ENCODE peak calls at places on chromosomes 11 and 22, in four cellular contexts. L, E, Q and I are unnamed samples.

GRCh38 chr11:120400564-120401364 is 64.6 kb downstream of the ARHGEF12 start:
- DNase-seq in L (no peak), E (peak; percentile 93), Q (peak; percentile 51), I (no peak)

GRCh38 chr22:17891427-17892167 is 117.3 kb upstream of the BID start:
- DNase-seq in L (peak; percentile 51), E (peak; percentile 7), Q (no peak), I (no peak)

GRCh38 chr11:105937738-105938137 is 84.3 kb downstream of the MSANTD4 start:
- DNase-seq in L (no peak), E (no peak), Q (no peak), I (no peak)

GRCh38 chr11:111975076-111975806 is 38.1 kb downstream of the DIXDC1 start:
- DNase-seq in L (no peak), E (no peak), Q (no peak), I (no peak)

GRCh38 chr22:19291580-19292261 is at the start of gene CLTCL1:
- DNase-seq in L (peak; percentile 100), E (peak; percentile 46), Q (peak; percentile 21), I (peak; percentile 92)

GRCh38 chr11:12088531-12088930 is 21.9 kb upstream of the MICAL2 start:
- DNase-seq in L (no peak), E (no peak), Q (no peak), I (no peak)

GRCh38 chr11:112922606-112923005 is 38.6 kb upstream of the NCAM1 start:
- DNase-seq in L (no peak), E (no peak), Q (no peak), I (peak; percentile 51)

GRCh38 chr11:75896843-75897419 is 81.9 kb downstream of the UVRAG start:
- DNase-seq in L (peak; percentile 26), E (peak; percentile 35), Q (no peak), I (no peak)

GRCh38 chr11:35155677-35156076 is 16.7 kb downstream of the CD44 start:
- DNase-seq in L (no peak), E (no peak), Q (no peak), I (no peak)
- TF ChIP-seq HDAC6 in L (no peak), E (no peak), Q (no peak), I (no peak)

DNA sequence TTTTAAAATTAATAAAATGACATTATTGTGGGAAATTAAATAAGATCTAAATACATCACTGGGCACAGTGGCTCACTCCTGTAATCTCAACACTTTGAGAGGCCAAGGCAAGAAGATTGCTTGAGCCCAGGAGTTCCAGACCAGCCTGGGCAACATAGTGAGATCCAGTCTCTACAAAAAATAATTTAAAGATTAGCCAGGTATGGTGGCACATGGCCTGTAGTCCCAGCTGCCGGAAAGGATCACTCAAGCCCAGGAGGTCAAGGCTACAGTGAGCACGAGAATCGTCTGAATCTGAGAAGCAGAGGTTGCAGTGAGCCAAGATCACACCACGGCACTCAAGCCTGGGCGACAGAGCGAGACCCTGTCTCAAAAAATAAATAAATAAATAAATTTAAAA is 15.9 kb upstream of the CARD10 start:
- DNase-seq in L (no peak), E (no peak), Q (no peak), I (no peak)
- TF ChIP-seq ATF3 in L (no peak), E (no peak), Q (no peak), I (no peak)

DNA sequence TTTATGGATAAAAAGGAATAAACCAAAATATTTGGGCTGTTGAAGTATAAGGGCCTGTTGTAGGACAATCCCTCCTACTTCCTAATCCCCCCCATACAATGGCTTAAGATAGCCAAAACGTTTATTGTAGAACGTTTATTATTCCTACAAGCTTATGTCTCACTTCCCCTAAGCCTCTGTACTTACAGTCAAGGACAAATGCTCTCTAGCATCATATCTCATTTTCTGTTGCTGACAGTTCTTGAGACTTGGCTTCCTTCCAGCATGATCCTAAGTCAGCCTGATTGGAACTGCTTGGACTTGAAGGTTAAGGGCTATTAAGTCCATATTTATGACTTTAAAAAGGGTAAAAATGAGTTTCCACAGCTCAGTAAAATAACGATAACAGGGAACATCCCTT is 8.8 kb downstream of the MISFA start:
- DNase-seq in L (no peak), E (no peak), Q (no peak), I (no peak)
- TF ChIP-seq HDAC6 in L (no peak), E (no peak), Q (no peak), I (no peak)

GRCh38 chr22:43009444-43009843 is 5.5 kb downstream of the PACSIN2 start:
- DNase-seq in L (no peak), E (no peak), Q (no peak), I (no peak)
- TF ChIP-seq ATF3 in L (no peak), E (no peak), Q (no peak), I (no peak)

DNA sequence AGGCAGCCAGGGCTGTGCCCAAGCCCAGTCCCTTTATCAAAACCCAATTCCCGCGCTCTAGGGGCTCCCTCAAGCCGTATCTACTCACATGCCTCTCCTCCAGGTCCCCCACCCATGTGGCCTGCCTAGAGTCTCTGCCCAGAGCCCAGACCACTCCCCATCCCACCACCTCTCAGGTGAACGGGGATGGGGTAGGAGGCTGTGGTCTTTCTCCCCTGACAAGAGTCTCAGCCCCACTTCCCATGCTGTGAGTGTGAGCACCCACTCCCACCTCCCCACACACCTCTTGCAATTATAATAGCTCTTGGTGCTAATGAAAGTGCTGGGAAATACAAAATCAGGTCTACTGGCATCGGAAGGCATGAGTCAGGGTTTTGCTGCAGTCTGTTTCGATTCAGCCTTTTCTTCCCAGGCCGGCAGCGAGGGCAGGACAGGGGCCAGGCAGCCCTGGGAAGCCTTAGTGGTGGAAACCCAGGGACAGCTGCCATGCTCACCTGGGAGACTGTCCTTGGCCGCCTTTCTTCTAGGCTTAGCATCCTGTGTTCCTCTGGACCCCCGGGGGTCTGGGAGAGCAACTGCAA is 16.7 kb upstream of the TMPRSS4 start:
- DNase-seq in L (no peak), E (no peak), Q (no peak), I (no peak)
- TF ChIP-seq HDAC6 in L (no peak), E (no peak), Q (no peak), I (no peak)

GRCh38 chr11:1389932-1390587 is at the start of gene BRSK2:
- DNase-seq in L (no peak), E (no peak), Q (no peak), I (no peak)
- TF ChIP-seq ATF3 in L (no peak), E (no peak), Q (no peak), I (no peak)

DNA sequence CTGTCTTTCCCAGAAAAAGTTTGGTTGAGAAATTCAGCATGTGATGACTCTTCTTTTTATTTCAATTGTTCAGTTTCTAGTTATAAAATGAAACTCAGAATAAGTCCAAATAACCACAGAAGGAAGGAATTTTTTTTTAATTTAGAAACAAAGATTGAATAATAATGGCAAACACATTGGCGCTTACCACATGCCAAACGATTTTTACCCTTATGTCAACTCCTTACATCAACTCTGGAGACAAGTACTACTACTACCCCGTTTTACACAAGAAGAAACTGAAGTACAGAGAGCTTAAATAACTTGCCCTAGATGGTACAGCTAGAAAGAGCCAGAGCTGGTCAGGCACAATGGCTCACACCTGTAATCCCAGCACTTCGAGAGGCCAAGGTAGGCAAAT is 52.4 kb downstream of the AHNAK start:
- DNase-seq in L (no peak), E (no peak), Q (no peak), I (no peak)
- TF ChIP-seq HDAC6 in L (no peak), E (no peak), Q (no peak), I (no peak)

GRCh38 chr11:73159981-73160777 is 18.1 kb upstream of the FCHSD2 start:
- DNase-seq in L (no peak), E (no peak), Q (no peak), I (no peak)

GRCh38 chr11:73156686-73157085 is 14.6 kb upstream of the FCHSD2 start:
- DNase-seq in L (no peak), E (no peak), Q (no peak), I (no peak)

GRCh38 chr11:73157141-73158010 is 15.3 kb upstream of the FCHSD2 start:
- DNase-seq in L (no peak), E (peak; percentile 59), Q (no peak), I (no peak)

GRCh38 chr11:73159297-73159696 is 17.2 kb upstream of the FCHSD2 start:
- DNase-seq in L (no peak), E (no peak), Q (no peak), I (no peak)

GRCh38 chr11:73158356-73159051 is 16.4 kb upstream of the FCHSD2 start:
- DNase-seq in L (no peak), E (peak; percentile 96), Q (no peak), I (no peak)
- TF ChIP-seq ATF3 in L (no peak), E (no peak), Q (no peak), I (no peak)

GRCh38 chr11:2833938-2834892 is 51.4 kb downstream of the CDKN1C start:
- DNase-seq in L (no peak), E (no peak), Q (no peak), I (no peak)
- TF ChIP-seq HDAC6 in L (no peak), E (no peak), Q (no peak), I (no peak)

DNA sequence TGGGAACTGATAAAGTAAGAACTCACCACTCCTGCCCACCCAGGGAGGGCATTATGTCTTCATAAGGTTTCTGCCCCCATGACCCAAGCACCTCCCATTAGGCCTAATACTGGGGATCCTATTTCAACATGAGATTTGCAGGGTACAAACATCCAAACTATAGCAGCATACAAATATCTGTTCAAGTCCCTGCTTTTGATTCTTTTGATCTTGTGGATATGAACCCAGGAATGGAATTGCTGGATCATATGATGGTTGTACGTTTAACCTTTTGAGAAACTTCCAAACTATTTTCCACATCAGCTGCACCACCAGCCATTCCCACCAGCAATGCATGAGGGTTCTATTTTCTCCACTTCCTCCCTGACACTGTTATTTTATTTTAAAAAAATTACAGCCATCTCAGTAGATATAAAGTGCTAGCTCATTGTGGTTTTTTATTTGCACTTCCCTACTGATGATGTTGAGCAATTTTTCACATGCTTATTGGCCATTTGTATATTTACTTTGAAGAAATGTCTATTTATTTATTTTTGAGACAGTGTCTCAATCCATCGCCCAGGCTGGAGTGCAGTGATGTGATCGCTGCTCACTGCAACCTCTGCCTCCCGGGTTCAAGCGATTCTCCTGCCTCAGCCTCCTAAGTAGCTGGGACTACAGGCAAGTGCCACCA is 7.1 kb upstream of the ATG16L2 start:
- DNase-seq in L (no peak), E (peak; percentile 72), Q (no peak), I (no peak)
- TF ChIP-seq ATF3 in L (no peak), E (no peak), Q (no peak), I (no peak)